ENCODE peak calls at places on chromosomes 12 and 14, in ten cellular contexts. One of them, this sample, is unnamed.
A peak's percentile ranks its signal among the peaks of the same experiment; 100 is the strongest.

GRCh38 chr14:26960049-26960688 is 362.3 kb upstream of the NOVA1 start:
- DNase-seq in ovary: no peak
- DNase-seq in MG63: no peak
- DNase-seq in transverse colon: no peak
- DNase-seq in stomach: no peak
- DNase-seq in dorsolateral prefrontal cortex: no peak
- DNase-seq in astrocyte of the spinal cord: no peak
- DNase-seq in OCI-LY7: no peak
- DNase-seq in WERI-Rb-1: no peak
- DNase-seq in kidney epithelial cell: no peak
- DNase-seq in this sample: no peak

GRCh38 chr12:132199526-132200319 is 55.5 kb downstream of the NOC4L start:
- DNase-seq in astrocyte of the spinal cord: no peak
- DNase-seq in ovary: no peak
- DNase-seq in WERI-Rb-1: no peak
- DNase-seq in transverse colon: no peak
- DNase-seq in kidney epithelial cell: no peak
- DNase-seq in MG63: no peak
- DNase-seq in dorsolateral prefrontal cortex: no peak
- DNase-seq in OCI-LY7: no peak
- DNase-seq in stomach: no peak
- DNase-seq in this sample: no peak

GRCh38 chr14:97408937-97409860 is 612.0 kb downstream of the VRK1 start:
- DNase-seq in transverse colon: no peak
- DNase-seq in kidney epithelial cell: no peak
- DNase-seq in dorsolateral prefrontal cortex: no peak
- DNase-seq in astrocyte of the spinal cord: no peak
- DNase-seq in WERI-Rb-1: no peak
- DNase-seq in ovary: no peak
- DNase-seq in OCI-LY7: no peak
- DNase-seq in MG63: no peak
- DNase-seq in stomach: no peak
- DNase-seq in this sample: no peak

GRCh38 chr12:87185367-87185766 is 843.8 kb downstream of the C12orf50 start:
- DNase-seq in OCI-LY7: no peak
- DNase-seq in astrocyte of the spinal cord: no peak
- DNase-seq in ovary: no peak
- DNase-seq in MG63: no peak
- DNase-seq in dorsolateral prefrontal cortex: no peak
- DNase-seq in WERI-Rb-1: no peak
- DNase-seq in stomach: no peak
- DNase-seq in kidney epithelial cell: no peak
- DNase-seq in transverse colon: no peak
- DNase-seq in this sample: no peak

GRCh38 chr12:108826115-108826806 is 31.1 kb downstream of the SSH1 start:
- DNase-seq in WERI-Rb-1: peak; percentile 47
- DNase-seq in dorsolateral prefrontal cortex: no peak
- DNase-seq in stomach: no peak
- DNase-seq in transverse colon: peak; percentile 32
- DNase-seq in OCI-LY7: no peak
- DNase-seq in ovary: peak; percentile 57
- DNase-seq in kidney epithelial cell: peak; percentile 90
- DNase-seq in astrocyte of the spinal cord: peak; percentile 99
- DNase-seq in MG63: peak; percentile 85
- DNase-seq in this sample: peak; percentile 98

GRCh38 chr12:112381421-112381897 is 772 bp downstream of the HECTD4 start:
- DNase-seq in stomach: peak; percentile 27
- DNase-seq in astrocyte of the spinal cord: no peak
- DNase-seq in OCI-LY7: peak; percentile 68
- DNase-seq in dorsolateral prefrontal cortex: no peak
- DNase-seq in kidney epithelial cell: no peak
- DNase-seq in WERI-Rb-1: peak; percentile 34
- DNase-seq in ovary: peak; percentile 51
- DNase-seq in MG63: no peak
- DNase-seq in transverse colon: peak; percentile 50
- DNase-seq in this sample: peak; percentile 22

GRCh38 chr12:96501139-96501741 is 11.9 kb downstream of the CFAP54 start:
- DNase-seq in dorsolateral prefrontal cortex: no peak
- DNase-seq in WERI-Rb-1: no peak
- DNase-seq in MG63: peak; percentile 72
- DNase-seq in kidney epithelial cell: peak; percentile 72
- DNase-seq in transverse colon: peak; percentile 56
- DNase-seq in ovary: no peak
- DNase-seq in stomach: peak; percentile 46
- DNase-seq in OCI-LY7: peak; percentile 66
- DNase-seq in astrocyte of the spinal cord: peak; percentile 76
- DNase-seq in this sample: peak; percentile 94

GRCh38 chr12:22443379-22444316 is 100.7 kb downstream of the C2CD5 start:
- DNase-seq in astrocyte of the spinal cord: peak; percentile 79
- DNase-seq in kidney epithelial cell: no peak
- DNase-seq in transverse colon: peak; percentile 54
- DNase-seq in WERI-Rb-1: peak; percentile 71
- DNase-seq in stomach: peak; percentile 69
- DNase-seq in MG63: peak; percentile 49
- DNase-seq in dorsolateral prefrontal cortex: peak; percentile 43
- DNase-seq in OCI-LY7: peak; percentile 84
- DNase-seq in ovary: peak; percentile 45
- DNase-seq in this sample: peak; percentile 67

GRCh38 chr12:102376251-102376747 is 104.1 kb downstream of the IGF1 start:
- DNase-seq in kidney epithelial cell: no peak
- DNase-seq in OCI-LY7: no peak
- DNase-seq in transverse colon: no peak
- DNase-seq in WERI-Rb-1: no peak
- DNase-seq in MG63: no peak
- DNase-seq in ovary: no peak
- DNase-seq in stomach: no peak
- DNase-seq in astrocyte of the spinal cord: no peak
- DNase-seq in dorsolateral prefrontal cortex: no peak
- DNase-seq in this sample: no peak

GRCh38 chr12:67545298-67545697 is 103.2 kb upstream of the DYRK2 start:
- DNase-seq in kidney epithelial cell: no peak
- DNase-seq in astrocyte of the spinal cord: no peak
- DNase-seq in OCI-LY7: no peak
- DNase-seq in dorsolateral prefrontal cortex: no peak
- DNase-seq in ovary: no peak
- DNase-seq in transverse colon: no peak
- DNase-seq in WERI-Rb-1: no peak
- DNase-seq in stomach: no peak
- DNase-seq in MG63: no peak
- DNase-seq in this sample: no peak

GRCh38 chr14:91509878-91510170 is 286 bp downstream of the PPP4R3A start:
- DNase-seq in astrocyte of the spinal cord: no peak
- DNase-seq in kidney epithelial cell: no peak
- DNase-seq in OCI-LY7: no peak
- DNase-seq in ovary: no peak
- DNase-seq in MG63: no peak
- DNase-seq in transverse colon: no peak
- DNase-seq in dorsolateral prefrontal cortex: no peak
- DNase-seq in stomach: no peak
- DNase-seq in WERI-Rb-1: no peak
- DNase-seq in this sample: no peak

GRCh38 chr14:55502746-55503284 is 62.4 kb upstream of the TBPL2 start:
- DNase-seq in kidney epithelial cell: no peak
- DNase-seq in astrocyte of the spinal cord: no peak
- DNase-seq in MG63: no peak
- DNase-seq in transverse colon: peak; percentile 58
- DNase-seq in ovary: no peak
- DNase-seq in dorsolateral prefrontal cortex: no peak
- DNase-seq in WERI-Rb-1: no peak
- DNase-seq in OCI-LY7: no peak
- DNase-seq in stomach: no peak
- DNase-seq in this sample: no peak

GRCh38 chr12:46900734-46901463 is 75.1 kb upstream of the SLC38A4 start:
- DNase-seq in OCI-LY7: no peak
- DNase-seq in WERI-Rb-1: no peak
- DNase-seq in transverse colon: no peak
- DNase-seq in astrocyte of the spinal cord: no peak
- DNase-seq in MG63: no peak
- DNase-seq in dorsolateral prefrontal cortex: no peak
- DNase-seq in kidney epithelial cell: no peak
- DNase-seq in stomach: no peak
- DNase-seq in ovary: no peak
- DNase-seq in this sample: no peak

DNA sequence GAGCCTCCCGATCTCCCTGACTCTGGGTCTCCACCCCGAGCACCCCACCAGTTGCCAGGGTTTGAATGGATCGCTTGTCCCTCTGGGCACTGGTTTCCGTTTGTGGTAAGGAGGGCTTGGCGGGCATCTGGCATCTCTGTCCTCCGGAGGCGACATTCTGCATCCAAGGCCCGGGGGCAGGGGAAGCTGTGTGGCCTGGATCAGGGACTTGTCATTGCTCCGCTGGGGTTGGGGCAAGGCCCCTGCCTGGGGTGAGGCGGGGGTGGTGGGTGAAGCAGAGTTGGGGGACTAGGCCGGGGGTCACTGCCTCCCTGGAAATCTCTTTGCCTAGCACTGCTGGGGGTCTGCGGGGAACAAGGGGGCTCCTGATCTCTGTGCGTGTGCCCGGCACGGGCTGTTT is 30.2 kb downstream of the KIF26A start:
- DNase-seq in transverse colon: no peak
- DNase-seq in WERI-Rb-1: no peak
- DNase-seq in astrocyte of the spinal cord: no peak
- DNase-seq in kidney epithelial cell: no peak
- DNase-seq in ovary: no peak
- DNase-seq in MG63: no peak
- DNase-seq in stomach: no peak
- DNase-seq in dorsolateral prefrontal cortex: no peak
- DNase-seq in OCI-LY7: no peak
- DNase-seq in this sample: no peak
- H3K4me3 ChIP-seq in transverse colon: no peak overlapping the region
- H3K4me3 ChIP-seq in WERI-Rb-1: no peak overlapping the region
- H3K4me3 ChIP-seq in astrocyte of the spinal cord: no peak overlapping the region
- H3K4me3 ChIP-seq in kidney epithelial cell: no peak overlapping the region
- H3K4me3 ChIP-seq in ovary: no peak overlapping the region
- H3K4me3 ChIP-seq in MG63: no peak overlapping the region
- H3K4me3 ChIP-seq in stomach: no peak overlapping the region
- H3K4me3 ChIP-seq in dorsolateral prefrontal cortex: no peak overlapping the region
- H3K4me3 ChIP-seq in OCI-LY7: no peak overlapping the region
- H3K4me3 ChIP-seq in this sample: no peak overlapping the region

DNA sequence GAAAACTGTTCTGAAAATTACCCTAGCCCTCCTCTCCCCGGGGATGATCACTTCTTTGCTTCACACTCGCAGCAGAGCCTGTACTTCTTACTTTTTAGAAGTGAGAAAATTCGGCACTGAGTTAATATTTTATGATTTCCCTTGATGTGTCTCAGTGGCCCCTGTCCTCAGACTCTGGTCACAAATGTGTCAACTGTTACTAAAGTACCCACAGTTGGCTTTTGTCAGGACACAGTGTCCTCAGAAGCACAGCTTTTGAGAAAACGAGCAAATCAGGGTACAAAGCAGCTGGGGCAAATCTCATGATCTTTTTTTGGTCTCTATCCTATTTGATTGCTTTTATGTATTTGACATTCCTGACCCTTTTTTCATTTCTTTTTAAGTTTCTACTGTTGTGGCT is 142.5 kb downstream of the SYNE2 start:
- DNase-seq in transverse colon: no peak
- DNase-seq in OCI-LY7: no peak
- DNase-seq in kidney epithelial cell: no peak
- DNase-seq in dorsolateral prefrontal cortex: no peak
- DNase-seq in ovary: no peak
- DNase-seq in astrocyte of the spinal cord: no peak
- DNase-seq in WERI-Rb-1: no peak
- DNase-seq in stomach: no peak
- DNase-seq in MG63: no peak
- DNase-seq in this sample: no peak
- H3K4me3 ChIP-seq in transverse colon: no peak overlapping the region
- H3K4me3 ChIP-seq in OCI-LY7: no peak overlapping the region
- H3K4me3 ChIP-seq in kidney epithelial cell: no peak overlapping the region
- H3K4me3 ChIP-seq in dorsolateral prefrontal cortex: no peak overlapping the region
- H3K4me3 ChIP-seq in ovary: no peak overlapping the region
- H3K4me3 ChIP-seq in astrocyte of the spinal cord: no peak overlapping the region
- H3K4me3 ChIP-seq in WERI-Rb-1: no peak overlapping the region
- H3K4me3 ChIP-seq in stomach: no peak overlapping the region
- H3K4me3 ChIP-seq in MG63: no peak overlapping the region
- H3K4me3 ChIP-seq in this sample: no peak overlapping the region

DNA sequence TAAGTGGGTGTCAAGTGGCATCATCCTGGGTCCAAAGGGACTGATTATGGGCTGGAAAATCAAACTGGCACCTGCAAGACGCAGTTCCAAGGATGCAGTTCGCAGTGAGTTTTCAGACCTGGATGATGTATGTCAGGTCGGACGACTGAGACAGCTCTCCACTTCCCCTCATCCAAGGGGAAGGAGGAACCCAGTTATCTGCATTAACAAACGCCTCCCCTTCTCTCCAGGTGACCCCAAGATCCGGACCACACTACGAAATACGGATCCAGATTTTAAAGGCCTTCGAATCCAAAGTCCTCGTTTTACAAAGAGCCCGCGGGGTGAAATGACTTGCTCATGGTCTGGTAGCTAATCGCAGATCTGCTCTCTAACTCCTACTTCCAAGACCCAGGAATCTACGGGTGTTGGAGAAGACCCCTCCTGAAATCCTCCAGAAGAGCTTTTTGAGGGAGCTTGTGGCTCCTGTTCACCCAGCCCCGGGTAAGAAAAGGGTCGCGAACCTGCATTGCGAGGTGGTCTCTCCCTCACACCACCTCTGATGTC is 460 bp upstream of the SYNE2 start:
- DNase-seq in WERI-Rb-1: no peak
- DNase-seq in astrocyte of the spinal cord: peak; percentile 46
- DNase-seq in stomach: no peak
- DNase-seq in MG63: no peak
- DNase-seq in kidney epithelial cell: no peak
- DNase-seq in dorsolateral prefrontal cortex: no peak
- DNase-seq in OCI-LY7: no peak
- DNase-seq in transverse colon: no peak
- DNase-seq in ovary: no peak
- DNase-seq in this sample: no peak
- H3K4me3 ChIP-seq in WERI-Rb-1: peak overlapping the region; percentile 84
- H3K4me3 ChIP-seq in astrocyte of the spinal cord: peak overlapping the region; percentile 65
- H3K4me3 ChIP-seq in stomach: peak overlapping the region; percentile 76
- H3K4me3 ChIP-seq in MG63: peak overlapping the region; percentile 52
- H3K4me3 ChIP-seq in kidney epithelial cell: peak overlapping the region; percentile 78
- H3K4me3 ChIP-seq in dorsolateral prefrontal cortex: peak overlapping the region; percentile 73
- H3K4me3 ChIP-seq in OCI-LY7: peak overlapping the region; percentile 92
- H3K4me3 ChIP-seq in transverse colon: peak overlapping the region; percentile 88
- H3K4me3 ChIP-seq in ovary: peak overlapping the region; percentile 93
- H3K4me3 ChIP-seq in this sample: peak overlapping the region; percentile 77

DNA sequence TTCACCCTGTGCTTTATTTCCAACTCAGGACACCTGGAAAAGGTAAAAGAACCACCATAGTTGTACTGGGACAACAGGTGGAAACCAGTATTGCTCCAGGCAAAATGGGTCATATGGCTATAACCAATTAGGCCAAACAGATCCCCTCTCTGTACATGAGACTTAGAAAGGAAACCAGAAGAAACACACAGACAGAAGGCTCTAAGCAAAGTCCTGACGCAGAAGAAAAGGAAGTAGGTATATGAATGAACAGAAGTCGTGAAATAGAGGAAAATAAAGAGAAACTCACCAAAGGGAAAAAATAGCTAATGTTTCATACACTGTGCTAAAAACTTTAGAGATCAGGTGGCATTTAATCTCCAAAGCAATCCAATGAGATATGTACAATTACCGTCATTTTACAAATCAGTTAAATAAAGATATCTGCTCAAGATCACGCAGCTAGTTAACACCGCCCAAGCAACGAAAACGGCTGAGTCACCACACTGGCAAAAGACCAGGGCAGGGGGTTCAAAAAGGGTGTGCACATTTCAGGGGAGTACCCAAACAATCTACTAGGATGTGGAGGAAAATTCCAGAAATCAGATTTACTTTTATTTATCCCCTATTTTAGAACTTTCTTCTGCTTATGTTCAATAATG is 82.3 kb downstream of the ITPR2 start:
- DNase-seq in astrocyte of the spinal cord: no peak
- DNase-seq in WERI-Rb-1: no peak
- DNase-seq in kidney epithelial cell: no peak
- DNase-seq in dorsolateral prefrontal cortex: no peak
- DNase-seq in MG63: no peak
- DNase-seq in OCI-LY7: no peak
- DNase-seq in stomach: no peak
- DNase-seq in ovary: no peak
- DNase-seq in transverse colon: no peak
- DNase-seq in this sample: peak; percentile 81
- H3K4me3 ChIP-seq in astrocyte of the spinal cord: no peak overlapping the region
- H3K4me3 ChIP-seq in WERI-Rb-1: no peak overlapping the region
- H3K4me3 ChIP-seq in kidney epithelial cell: no peak overlapping the region
- H3K4me3 ChIP-seq in dorsolateral prefrontal cortex: no peak overlapping the region
- H3K4me3 ChIP-seq in MG63: no peak overlapping the region
- H3K4me3 ChIP-seq in OCI-LY7: no peak overlapping the region
- H3K4me3 ChIP-seq in stomach: no peak overlapping the region
- H3K4me3 ChIP-seq in ovary: no peak overlapping the region
- H3K4me3 ChIP-seq in transverse colon: no peak overlapping the region
- H3K4me3 ChIP-seq in this sample: no peak overlapping the region

This sample was measured in endothelial cell of umbilical vein.